ENCODE peak calls at places on chromosomes 4 and X, in six cellular contexts. O, C, P, F, N and R are unnamed samples.

GRCh38 chr4:108272566-108272965 is 103.8 kb upstream of the LEF1 start:
- DNase-seq in O (no peak), C (peak; percentile 2), P (peak; percentile 60), F (no peak), N (no peak), R (peak; percentile 46)

GRCh38 chr4:146159384-146160058 is 16.0 kb upstream of the LSM6 start:
- DNase-seq in O (no peak), C (no peak), P (no peak), F (no peak), N (no peak), R (no peak)

GRCh38 chrX:75649829-75650228 is 127.0 kb upstream of the ZDHHC15 start:
- DNase-seq in O (no peak), C (no peak), P (no peak), F (no peak), N (no peak), R (no peak)

GRCh38 chr4:22661443-22661842 is 31.3 kb upstream of the GBA3 start:
- DNase-seq in O (no peak), C (peak; percentile 81), P (no peak), F (no peak), N (no peak), R (no peak)

GRCh38 chr4:121706595-121707021 is 9.8 kb upstream of the ANXA5 start:
- DNase-seq in O (no peak), C (peak; percentile 79), P (peak; percentile 19), F (no peak), N (no peak), R (peak; percentile 84)

GRCh38 chr4:116829187-116829586 is 256.2 kb downstream of the TRAM1L1 start:
- DNase-seq in O (no peak), C (no peak), P (no peak), F (no peak), N (no peak), R (no peak)

GRCh38 chr4:141078871-141079270 is 54.4 kb downstream of the RNF150 start:
- DNase-seq in O (no peak), C (peak; percentile 43), P (no peak), F (no peak), N (no peak), R (no peak)

GRCh38 chr4:6032249-6033244 is 14.3 kb upstream of the C4orf50 start:
- DNase-seq in O (no peak), C (no peak), P (no peak), F (no peak), N (no peak), R (peak; percentile 66)

GRCh38 chr4:26049447-26049846 is 135.4 kb downstream of the SMIM20 start:
- DNase-seq in O (no peak), C (no peak), P (no peak), F (no peak), N (no peak), R (no peak)

GRCh38 chr4:4714330-4714729 is 145.1 kb upstream of the MSX1 start:
- DNase-seq in O (no peak), C (peak; percentile 48), P (no peak), F (no peak), N (no peak), R (peak; percentile 39)

GRCh38 chr4:36360755-36361154 is 79.3 kb downstream of the DTHD1 start:
- DNase-seq in O (no peak), C (no peak), P (no peak), F (no peak), N (no peak), R (no peak)

GRCh38 chr4:152010680-152011079 is 249.9 kb upstream of the GATB start:
- DNase-seq in O (no peak), C (no peak), P (peak; percentile 67), F (no peak), N (no peak), R (no peak)

GRCh38 chrX:74536142-74537010 is 78.0 kb downstream of the RLIM start:
- DNase-seq in O (no peak), C (peak; percentile 86), P (no peak), F (peak; percentile 66), N (peak; percentile 91), R (peak; percentile 83)

GRCh38 chrX:24702362-24703184 is 8.9 kb downstream of the POLA1 start:
- DNase-seq in O (no peak), C (no peak), P (no peak), F (no peak), N (no peak), R (no peak)